ENCODE peak calls at places on chromosomes 7 and 10, in ten cellular contexts. R, P, E, M, L, H, S, C, Z and T are unnamed samples.

GRCh38 chr7:47682874-47683273 is 101.0 kb upstream of the TNS3 start:
- DNase-seq in R (no peak), P (no peak), E (no peak), M (no peak), L (no peak), H (no peak), S (no peak), C (no peak), Z (no peak), T (no peak)

GRCh38 chr10:122132331-122132755 is 138.8 kb upstream of the BTBD16 start:
- DNase-seq in R (no peak), P (no peak), E (no peak), M (no peak), L (no peak), H (no peak), S (peak; percentile 50), C (no peak), Z (no peak), T (no peak)

GRCh38 chr7:139526578-139527544 is 3.4 kb downstream of the CLEC2L start:
- DNase-seq in R (no peak), P (no peak), E (no peak), M (no peak), L (no peak), H (no peak), S (no peak), C (no peak), Z (no peak), T (no peak)

GRCh38 chr10:120833222-120833928 is 17.8 kb upstream of the WDR11 start:
- DNase-seq in R (no peak), P (no peak), E (no peak), M (no peak), L (no peak), H (no peak), S (no peak), C (no peak), Z (no peak), T (no peak)

GRCh38 chr7:138889982-138890381 is 91.2 kb downstream of the KIAA1549 start:
- DNase-seq in R (no peak), P (no peak), E (peak; percentile 71), M (peak; percentile 29), L (no peak), H (no peak), S (no peak), C (no peak), Z (no peak), T (no peak)

GRCh38 chr7:85185355-85186082 is 1.3 kb downstream of the SEMA3D start:
- DNase-seq in R (no peak), P (no peak), E (peak; percentile 37), M (peak; percentile 27), L (no peak), H (no peak), S (no peak), C (no peak), Z (no peak), T (no peak)

GRCh38 chr7:95470452-95470851 is 15.3 kb upstream of the ASB4 start:
- DNase-seq in R (no peak), P (no peak), E (peak; percentile 75), M (peak; percentile 75), L (no peak), H (no peak), S (peak; percentile 37), C (no peak), Z (peak; percentile 14), T (peak; percentile 35)

GRCh38 chr7:141244466-141244865 is 170.6 kb downstream of the TMEM178B start:
- DNase-seq in R (no peak), P (no peak), E (no peak), M (no peak), L (no peak), H (no peak), S (no peak), C (no peak), Z (no peak), T (no peak)

GRCh38 chr10:69801094-69801433 is 642 bp upstream of the COL13A1 start:
- DNase-seq in R (no peak), P (peak; percentile 73), E (peak; percentile 22), M (no peak), L (no peak), H (no peak), S (no peak), C (no peak), Z (peak; percentile 45), T (peak; percentile 60)

GRCh38 chr7:70698219-70698832 is 433.6 kb upstream of the GALNT17 start:
- DNase-seq in R (no peak), P (no peak), E (peak; percentile 79), M (no peak), L (no peak), H (peak; percentile 31), S (no peak), C (no peak), Z (no peak), T (no peak)

GRCh38 chr10:47092822-47093221 is 181.6 kb downstream of the PTPN20 start:
- DNase-seq in R (no peak), P (peak; percentile 35), E (no peak), M (no peak), L (no peak), H (no peak), S (no peak), C (no peak), Z (no peak), T (no peak)

GRCh38 chr10:102837230-102837721 is at the start of gene CYP17A1:
- DNase-seq in R (no peak), P (no peak), E (peak; percentile 1), M (no peak), L (no peak), H (no peak), S (no peak), C (no peak), Z (no peak), T (no peak)

GRCh38 chr7:24381919-24382505 is 98.0 kb downstream of the NPY start:
- DNase-seq in R (no peak), P (no peak), E (peak; percentile 48), M (no peak), L (no peak), H (no peak), S (no peak), C (no peak), Z (no peak), T (peak; percentile 32)

GRCh38 chr10:119341236-119342016 is 134.1 kb downstream of the GRK5 start:
- DNase-seq in R (no peak), P (peak; percentile 70), E (no peak), M (no peak), L (peak; percentile 58), H (no peak), S (no peak), C (no peak), Z (peak; percentile 53), T (no peak)

GRCh38 chr7:101696-102376 is 90.5 kb upstream of the FAM20C start:
- DNase-seq in R (no peak), P (no peak), E (no peak), M (no peak), L (no peak), H (no peak), S (no peak), C (no peak), Z (no peak), T (no peak)